ENCODE peak calls at places on chromosome 22, in five cellular contexts. One of them, this sample, is unnamed.

GRCh38 chr22:38756631-38757463 is 1.0 kb upstream of the SUN2 start:
- DNase-seq in HepG2: no peak
- DNase-seq in K562: no peak
- DNase-seq in H1: no peak
- DNase-seq in GM12878: no peak
- DNase-seq in this sample: no peak

GRCh38 chr22:38243007-38243775 is 29.6 kb downstream of the TMEM184B start:
- DNase-seq in GM12878: no peak
- DNase-seq in HepG2: peak; percentile 74
- DNase-seq in H1: no peak
- DNase-seq in K562: no peak
- DNase-seq in this sample: peak; percentile 57

GRCh38 chr22:40578171-40578570 is 58.3 kb downstream of the MRTFA start:
- DNase-seq in GM12878: no peak
- DNase-seq in HepG2: no peak
- DNase-seq in K562: no peak
- DNase-seq in H1: no peak
- DNase-seq in this sample: no peak

GRCh38 chr22:31776231-31776630 is 22.4 kb downstream of the DEPDC5 start:
- DNase-seq in H1: no peak
- DNase-seq in K562: no peak
- DNase-seq in GM12878: no peak
- DNase-seq in HepG2: no peak
- DNase-seq in this sample: no peak

GRCh38 chr22:24416611-24417010 is 10.8 kb upstream of the ADORA2A start:
- DNase-seq in GM12878: no peak
- DNase-seq in K562: no peak
- DNase-seq in HepG2: no peak
- DNase-seq in H1: peak; percentile 37
- DNase-seq in this sample: no peak

GRCh38 chr22:41574847-41575381 is 14.1 kb downstream of the CSDC2 start:
- DNase-seq in H1: no peak
- DNase-seq in HepG2: no peak
- DNase-seq in K562: no peak
- DNase-seq in GM12878: no peak
- DNase-seq in this sample: no peak

GRCh38 chr22:31556627-31557203 is 60.4 kb downstream of the SFI1 start:
- DNase-seq in H1: no peak
- DNase-seq in HepG2: peak; percentile 45
- DNase-seq in GM12878: no peak
- DNase-seq in K562: peak; percentile 15
- DNase-seq in this sample: peak; percentile 16

GRCh38 chr22:48853627-48854240 is 973.9 kb downstream of the BRD1 start:
- DNase-seq in K562: no peak
- DNase-seq in GM12878: no peak
- DNase-seq in HepG2: no peak
- DNase-seq in H1: no peak
- DNase-seq in this sample: no peak

GRCh38 chr22:36386351-36386899 is 1.3 kb downstream of the MYH9 start:
- DNase-seq in K562: no peak
- DNase-seq in H1: no peak
- DNase-seq in HepG2: no peak
- DNase-seq in GM12878: peak; percentile 63
- DNase-seq in this sample: peak; percentile 43

GRCh38 chr22:31425331-31426050 is 26.1 kb downstream of the DRG1 start:
- DNase-seq in HepG2: no peak
- DNase-seq in GM12878: no peak
- DNase-seq in K562: no peak
- DNase-seq in H1: no peak
- DNase-seq in this sample: no peak

DNA sequence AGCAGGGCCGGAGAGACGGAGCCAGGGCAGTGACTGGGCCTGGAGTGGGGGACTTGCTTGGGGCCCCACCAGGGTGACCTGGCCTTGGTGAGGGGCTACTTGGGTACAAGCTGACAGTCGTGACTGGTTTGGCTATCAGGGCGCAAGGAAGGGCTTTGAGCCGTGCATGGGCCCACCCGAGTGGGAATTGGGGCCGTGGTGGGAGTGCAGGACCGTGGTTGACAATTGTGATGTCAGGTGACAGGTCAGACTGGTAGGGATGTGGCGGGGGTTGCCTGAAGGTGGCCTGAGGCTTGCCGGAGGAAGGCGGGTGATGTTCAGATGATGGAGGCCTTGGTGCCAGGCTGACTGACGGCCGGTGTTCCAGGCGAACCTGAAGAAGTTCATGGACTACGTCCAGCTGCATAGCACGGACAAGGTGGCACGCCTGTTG is 5.6 kb downstream of the SHANK3 start:
- DNase-seq in HepG2: no peak
- DNase-seq in K562: no peak
- DNase-seq in H1: no peak
- DNase-seq in GM12878: no peak
- DNase-seq in this sample: no peak
- TF ChIP-seq KDM1A in HepG2: no peak
- TF ChIP-seq KDM1A in K562: no peak
- TF ChIP-seq KDM1A in H1: no peak
- TF ChIP-seq KDM1A in GM12878: no peak
- TF ChIP-seq KDM1A in this sample: no peak

DNA sequence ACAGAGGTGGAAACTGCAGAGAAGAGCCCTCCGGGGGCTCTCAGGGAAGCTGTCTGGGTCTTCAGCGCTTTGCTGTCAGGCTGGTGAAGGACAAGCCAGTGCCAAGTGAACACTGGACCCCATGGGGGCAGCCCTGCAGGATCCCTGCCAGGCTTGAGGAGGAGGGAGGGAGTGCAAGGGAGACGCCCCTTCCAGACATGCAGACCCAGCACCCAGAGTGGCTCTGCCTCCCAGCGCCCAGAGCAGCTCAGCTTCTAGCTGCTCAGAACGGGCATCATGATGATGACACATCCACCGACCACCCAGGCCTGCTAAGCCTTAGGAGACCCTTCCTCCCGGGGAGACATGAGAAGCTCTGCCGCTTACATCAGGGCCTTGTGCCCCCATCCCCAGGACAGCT is 39.7 kb downstream of the TBX1 start:
- DNase-seq in HepG2: no peak
- DNase-seq in GM12878: no peak
- DNase-seq in K562: no peak
- DNase-seq in H1: no peak
- DNase-seq in this sample: no peak
- TF ChIP-seq POLR2A in HepG2: no peak
- TF ChIP-seq POLR2A in GM12878: no peak
- TF ChIP-seq POLR2A in K562: no peak
- TF ChIP-seq POLR2A in H1: no peak
- TF ChIP-seq POLR2A in this sample: no peak

DNA sequence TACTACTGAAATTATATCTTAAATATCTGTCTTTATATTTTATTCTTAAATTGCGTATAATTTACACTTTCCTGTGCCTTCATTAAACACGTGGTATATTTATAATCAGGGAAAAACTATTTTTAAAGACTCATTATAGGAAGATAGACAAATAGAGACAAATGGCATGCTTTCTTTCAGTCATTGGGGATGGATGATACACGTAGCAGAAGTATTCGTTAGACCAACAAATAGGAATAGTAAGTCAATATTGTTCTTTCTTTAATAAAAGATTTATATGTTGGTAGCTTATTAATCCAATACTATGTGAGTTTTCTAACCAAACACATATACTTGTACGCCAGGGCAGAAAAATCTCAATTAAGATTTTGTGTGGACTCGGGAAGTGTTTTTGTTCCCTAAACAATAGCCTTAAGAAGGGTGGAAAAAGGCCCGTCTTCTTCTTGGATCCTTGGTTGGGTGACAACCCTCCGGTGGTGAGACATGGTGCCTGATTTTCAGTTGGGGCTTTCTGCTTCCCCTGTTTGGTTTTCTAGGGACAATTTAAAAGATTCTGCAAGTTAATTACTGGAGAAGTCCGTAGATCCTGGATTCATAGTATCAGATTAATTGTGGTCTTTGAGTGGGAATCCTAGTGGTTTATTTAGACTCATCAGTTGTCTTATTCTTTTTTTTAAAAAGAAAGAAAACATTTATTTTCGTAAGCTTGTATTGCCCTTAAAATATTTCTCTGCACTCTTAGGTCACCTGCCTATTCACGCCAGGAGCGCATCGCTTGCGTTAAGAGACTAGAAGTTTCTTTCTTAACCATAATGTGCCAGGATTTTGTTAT is 83.5 kb upstream of the WNT7B start:
- DNase-seq in GM12878: no peak
- DNase-seq in H1: no peak
- DNase-seq in K562: no peak
- DNase-seq in HepG2: no peak
- DNase-seq in this sample: no peak
- TF ChIP-seq KDM1A in GM12878: no peak
- TF ChIP-seq KDM1A in H1: no peak
- TF ChIP-seq KDM1A in K562: no peak
- TF ChIP-seq KDM1A in HepG2: no peak
- TF ChIP-seq KDM1A in this sample: no peak

GRCh38 chr22:35257321-35258143 is at the start of gene HMGXB4:
- DNase-seq in GM12878: peak; percentile 38
- DNase-seq in H1: peak; percentile 86
- DNase-seq in HepG2: peak; percentile 76
- DNase-seq in K562: peak; percentile 89
- DNase-seq in this sample: peak; percentile 69
- TF ChIP-seq POLR2A in GM12878: peak; percentile 75
- TF ChIP-seq POLR2A in H1: peak; percentile 88
- TF ChIP-seq POLR2A in HepG2: peak; percentile 58
- TF ChIP-seq POLR2A in K562: peak; percentile 73
- TF ChIP-seq POLR2A in this sample: no peak

GRCh38 chr22:43088616-43088978 is 594 bp downstream of the TTLL1 start:
- DNase-seq in HepG2: no peak
- DNase-seq in K562: no peak
- DNase-seq in GM12878: no peak
- DNase-seq in H1: no peak
- DNase-seq in this sample: no peak

GRCh38 chr22:43094085-43094484 is 4.9 kb upstream of the TTLL1 start:
- DNase-seq in HepG2: peak; percentile 78
- DNase-seq in H1: no peak
- DNase-seq in GM12878: no peak
- DNase-seq in K562: no peak
- DNase-seq in this sample: peak; percentile 60

GRCh38 chr22:43094551-43094950 is 5.4 kb upstream of the TTLL1 start:
- DNase-seq in GM12878: no peak
- DNase-seq in K562: no peak
- DNase-seq in H1: no peak
- DNase-seq in HepG2: no peak
- DNase-seq in this sample: no peak

GRCh38 chr22:43092085-43092484 is 2.9 kb upstream of the TTLL1 start:
- DNase-seq in GM12878: no peak
- DNase-seq in HepG2: no peak
- DNase-seq in K562: no peak
- DNase-seq in H1: no peak
- DNase-seq in this sample: no peak

DNA sequence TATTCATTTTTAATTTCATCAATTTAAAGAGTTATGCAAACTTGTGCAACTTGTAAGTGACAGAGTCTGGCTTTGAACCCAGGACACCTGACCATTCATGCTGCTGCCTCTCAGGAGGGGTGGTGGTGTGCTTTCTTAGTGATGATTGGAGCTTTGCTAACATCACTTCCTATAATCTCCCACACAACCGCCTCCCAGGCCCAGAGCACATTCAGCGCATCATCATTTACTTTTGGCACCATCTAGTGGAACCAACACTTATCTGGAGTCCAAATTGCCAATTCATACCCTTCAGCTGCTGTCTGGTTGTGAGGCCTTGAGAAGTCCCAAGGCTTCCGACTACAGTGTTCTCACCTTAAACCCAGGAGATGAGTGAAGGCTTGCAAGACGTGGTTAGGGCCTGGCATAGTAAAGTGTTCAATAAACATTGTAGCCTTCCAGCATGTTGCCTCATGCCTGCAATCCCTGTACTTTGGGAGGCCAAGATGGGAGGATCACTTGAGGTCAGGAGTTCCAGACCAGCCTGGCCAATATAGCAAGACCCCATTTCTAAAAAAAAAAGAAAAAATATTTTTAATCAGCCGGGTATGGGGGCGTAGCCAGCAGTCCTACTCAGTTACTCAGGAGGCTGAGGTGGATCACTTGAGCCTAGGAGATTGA is 1.1 kb upstream of the TTLL1 start:
- DNase-seq in GM12878: peak; percentile 46
- DNase-seq in K562: peak; percentile 64
- DNase-seq in H1: no peak
- DNase-seq in HepG2: peak; percentile 88
- DNase-seq in this sample: peak; percentile 93
- TF ChIP-seq KDM1A in GM12878: no peak
- TF ChIP-seq KDM1A in K562: peak; percentile 34
- TF ChIP-seq KDM1A in H1: no peak
- TF ChIP-seq KDM1A in HepG2: no peak
- TF ChIP-seq KDM1A in this sample: no peak

DNA sequence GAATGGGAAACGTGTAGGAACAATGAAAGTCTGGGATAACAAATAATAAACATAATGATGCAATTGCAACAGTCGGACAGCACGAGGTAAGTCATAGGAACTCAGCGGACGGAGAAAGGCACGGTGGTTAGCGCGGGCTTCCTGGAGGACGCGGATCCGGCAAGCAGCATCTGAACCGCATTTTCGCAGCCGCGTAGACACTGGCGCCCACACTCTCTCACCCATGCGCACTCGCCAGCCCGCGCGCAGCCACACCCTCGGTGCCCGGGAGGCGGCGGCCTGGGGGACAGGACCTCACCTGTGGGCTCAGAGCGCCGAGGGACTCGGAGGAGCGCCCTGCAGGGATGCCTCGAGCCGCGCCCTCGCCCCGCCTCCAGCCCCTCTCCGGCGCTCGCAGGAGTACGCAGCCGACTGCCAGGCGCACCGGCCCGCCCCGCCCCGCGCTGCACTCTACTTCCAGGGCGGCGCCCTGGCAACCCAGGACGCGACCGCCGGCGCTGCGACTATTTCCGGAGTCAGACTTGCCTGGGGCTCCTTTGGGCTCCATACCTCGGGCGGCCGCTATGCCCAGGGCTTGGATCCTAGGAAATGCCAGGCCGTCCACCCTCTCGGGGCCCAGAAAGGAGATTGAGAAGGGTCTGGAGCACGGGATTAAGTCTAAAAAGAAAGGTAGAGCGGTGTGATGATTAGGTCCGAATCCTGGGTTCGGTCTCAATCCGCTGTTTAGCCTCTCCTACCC is at the start of gene TTLL1:
- DNase-seq in K562: peak; percentile 90
- DNase-seq in H1: peak; percentile 95
- DNase-seq in HepG2: peak; percentile 82
- DNase-seq in GM12878: peak; percentile 27
- DNase-seq in this sample: peak; percentile 86
- TF ChIP-seq POLR2A in K562: peak; percentile 53
- TF ChIP-seq POLR2A in H1: peak; percentile 62
- TF ChIP-seq POLR2A in HepG2: peak; percentile 37
- TF ChIP-seq POLR2A in GM12878: peak; percentile 84
- TF ChIP-seq POLR2A in this sample: peak; percentile 44